ENCODE peak calls at places on chromosomes 16 and 17, in seven cellular contexts. One of them, this sample, is unnamed.

GRCh38 chr17:45235071-45236001 is 13.7 kb downstream of the FMNL1 start:
- DNase-seq in endothelial cell: peak
- DNase-seq in DMS53: peak
- DNase-seq in posterior cingulate gyrus: no peak
- DNase-seq in stimulated activated CD4-positive, alpha-beta T cell treated with anti-CD3 and anti-CD28 coated beads, TNF-alpha, amount 100 ng/mL, for 24 hours: no peak
- DNase-seq in GM12892: peak
- DNase-seq in sciatic nerve: peak
- DNase-seq in this sample: no peak

GRCh38 chr17:44324092-44324570 is 492 bp downstream of the SLC25A39 start:
- DNase-seq in endothelial cell: no peak
- DNase-seq in DMS53: peak
- DNase-seq in posterior cingulate gyrus: no peak
- DNase-seq in stimulated activated CD4-positive, alpha-beta T cell treated with anti-CD3 and anti-CD28 coated beads, TNF-alpha, amount 100 ng/mL, for 24 hours: no peak
- DNase-seq in GM12892: no peak
- DNase-seq in sciatic nerve: no peak
- DNase-seq in this sample: no peak

GRCh38 chr16:65655802-65656201 is 533.9 kb upstream of the CDH11 start:
- DNase-seq in endothelial cell: no peak
- DNase-seq in DMS53: no peak
- DNase-seq in posterior cingulate gyrus: no peak
- DNase-seq in stimulated activated CD4-positive, alpha-beta T cell treated with anti-CD3 and anti-CD28 coated beads, TNF-alpha, amount 100 ng/mL, for 24 hours: no peak
- DNase-seq in GM12892: no peak
- DNase-seq in sciatic nerve: no peak
- DNase-seq in this sample: no peak

GRCh38 chr17:44063704-44064639 is 2.5 kb downstream of the LSM12 start:
- DNase-seq in endothelial cell: no peak
- DNase-seq in DMS53: no peak
- DNase-seq in posterior cingulate gyrus: no peak
- DNase-seq in stimulated activated CD4-positive, alpha-beta T cell treated with anti-CD3 and anti-CD28 coated beads, TNF-alpha, amount 100 ng/mL, for 24 hours: no peak
- DNase-seq in GM12892: no peak
- DNase-seq in sciatic nerve: no peak
- DNase-seq in this sample: no peak

GRCh38 chr16:70805787-70806186 is 4.8 kb upstream of the VAC14 start:
- DNase-seq in endothelial cell: no peak
- DNase-seq in DMS53: no peak
- DNase-seq in posterior cingulate gyrus: no peak
- DNase-seq in stimulated activated CD4-positive, alpha-beta T cell treated with anti-CD3 and anti-CD28 coated beads, TNF-alpha, amount 100 ng/mL, for 24 hours: no peak
- DNase-seq in GM12892: no peak
- DNase-seq in sciatic nerve: no peak
- DNase-seq in this sample: no peak

GRCh38 chr17:51120357-51120738 is 320 bp downstream of the SPAG9 start:
- DNase-seq in endothelial cell: no peak
- DNase-seq in DMS53: peak
- DNase-seq in posterior cingulate gyrus: peak
- DNase-seq in stimulated activated CD4-positive, alpha-beta T cell treated with anti-CD3 and anti-CD28 coated beads, TNF-alpha, amount 100 ng/mL, for 24 hours: no peak
- DNase-seq in GM12892: peak
- DNase-seq in sciatic nerve: no peak
- DNase-seq in this sample: peak

GRCh38 chr16:20903889-20904506 is 3.4 kb downstream of the LYRM1 start:
- DNase-seq in endothelial cell: no peak
- DNase-seq in DMS53: no peak
- DNase-seq in posterior cingulate gyrus: no peak
- DNase-seq in stimulated activated CD4-positive, alpha-beta T cell treated with anti-CD3 and anti-CD28 coated beads, TNF-alpha, amount 100 ng/mL, for 24 hours: no peak
- DNase-seq in GM12892: no peak
- DNase-seq in sciatic nerve: no peak
- DNase-seq in this sample: no peak

GRCh38 chr16:30025156-30025555 is 2.2 kb downstream of the C16orf92 start:
- DNase-seq in endothelial cell: no peak
- DNase-seq in DMS53: no peak
- DNase-seq in posterior cingulate gyrus: no peak
- DNase-seq in stimulated activated CD4-positive, alpha-beta T cell treated with anti-CD3 and anti-CD28 coated beads, TNF-alpha, amount 100 ng/mL, for 24 hours: no peak
- DNase-seq in GM12892: no peak
- DNase-seq in sciatic nerve: no peak
- DNase-seq in this sample: no peak

GRCh38 chr17:42399948-42400843 is 12.0 kb upstream of the STAT3 start:
- DNase-seq in endothelial cell: no peak
- DNase-seq in DMS53: no peak
- DNase-seq in posterior cingulate gyrus: peak
- DNase-seq in stimulated activated CD4-positive, alpha-beta T cell treated with anti-CD3 and anti-CD28 coated beads, TNF-alpha, amount 100 ng/mL, for 24 hours: no peak
- DNase-seq in GM12892: no peak
- DNase-seq in sciatic nerve: no peak
- DNase-seq in this sample: no peak

GRCh38 chr17:82283208-82283749 is 9.8 kb upstream of the CSNK1D start:
- DNase-seq in endothelial cell: no peak
- DNase-seq in DMS53: peak
- DNase-seq in posterior cingulate gyrus: peak
- DNase-seq in stimulated activated CD4-positive, alpha-beta T cell treated with anti-CD3 and anti-CD28 coated beads, TNF-alpha, amount 100 ng/mL, for 24 hours: no peak
- DNase-seq in GM12892: no peak
- DNase-seq in sciatic nerve: no peak
- DNase-seq in this sample: no peak

GRCh38 chr17:57834146-57834741 is 15.6 kb downstream of the MRPS23 start:
- DNase-seq in endothelial cell: no peak
- DNase-seq in DMS53: peak
- DNase-seq in posterior cingulate gyrus: peak
- DNase-seq in stimulated activated CD4-positive, alpha-beta T cell treated with anti-CD3 and anti-CD28 coated beads, TNF-alpha, amount 100 ng/mL, for 24 hours: no peak
- DNase-seq in GM12892: no peak
- DNase-seq in sciatic nerve: no peak
- DNase-seq in this sample: peak

GRCh38 chr17:15999974-16000827 is 577 bp downstream of the TTC19 start:
- DNase-seq in endothelial cell: peak
- DNase-seq in DMS53: peak
- DNase-seq in posterior cingulate gyrus: peak
- DNase-seq in stimulated activated CD4-positive, alpha-beta T cell treated with anti-CD3 and anti-CD28 coated beads, TNF-alpha, amount 100 ng/mL, for 24 hours: no peak
- DNase-seq in GM12892: no peak
- DNase-seq in sciatic nerve: peak
- DNase-seq in this sample: no peak

GRCh38 chr17:28327031-28327607 is 8.1 kb downstream of the TMEM97 start:
- DNase-seq in endothelial cell: no peak
- DNase-seq in DMS53: peak
- DNase-seq in posterior cingulate gyrus: no peak
- DNase-seq in stimulated activated CD4-positive, alpha-beta T cell treated with anti-CD3 and anti-CD28 coated beads, TNF-alpha, amount 100 ng/mL, for 24 hours: no peak
- DNase-seq in GM12892: no peak
- DNase-seq in sciatic nerve: no peak
- DNase-seq in this sample: no peak

GRCh38 chr17:78838574-78839005 is 2.0 kb downstream of the USP36 start:
- DNase-seq in endothelial cell: no peak
- DNase-seq in DMS53: peak
- DNase-seq in posterior cingulate gyrus: peak
- DNase-seq in stimulated activated CD4-positive, alpha-beta T cell treated with anti-CD3 and anti-CD28 coated beads, TNF-alpha, amount 100 ng/mL, for 24 hours: no peak
- DNase-seq in GM12892: no peak
- DNase-seq in sciatic nerve: no peak
- DNase-seq in this sample: no peak

GRCh38 chr17:20157078-20157360 is 147.9 kb downstream of the SPECC1 start:
- DNase-seq in endothelial cell: no peak
- DNase-seq in DMS53: no peak
- DNase-seq in posterior cingulate gyrus: no peak
- DNase-seq in stimulated activated CD4-positive, alpha-beta T cell treated with anti-CD3 and anti-CD28 coated beads, TNF-alpha, amount 100 ng/mL, for 24 hours: no peak
- DNase-seq in GM12892: no peak
- DNase-seq in sciatic nerve: no peak
- DNase-seq in this sample: no peak

GRCh38 chr17:65228734-65229390 is 91.7 kb downstream of the RGS9 start:
- DNase-seq in endothelial cell: no peak
- DNase-seq in DMS53: peak
- DNase-seq in posterior cingulate gyrus: no peak
- DNase-seq in stimulated activated CD4-positive, alpha-beta T cell treated with anti-CD3 and anti-CD28 coated beads, TNF-alpha, amount 100 ng/mL, for 24 hours: peak
- DNase-seq in GM12892: peak
- DNase-seq in sciatic nerve: no peak
- DNase-seq in this sample: no peak

GRCh38 chr17:15893333-15894024 is 51.5 kb upstream of the ADORA2B start:
- DNase-seq in endothelial cell: no peak
- DNase-seq in DMS53: peak
- DNase-seq in posterior cingulate gyrus: no peak
- DNase-seq in stimulated activated CD4-positive, alpha-beta T cell treated with anti-CD3 and anti-CD28 coated beads, TNF-alpha, amount 100 ng/mL, for 24 hours: no peak
- DNase-seq in GM12892: no peak
- DNase-seq in sciatic nerve: no peak
- DNase-seq in this sample: no peak

GRCh38 chr17:48129981-48130380 is 22.4 kb downstream of the SNX11 start:
- DNase-seq in endothelial cell: no peak
- DNase-seq in DMS53: no peak
- DNase-seq in posterior cingulate gyrus: no peak
- DNase-seq in stimulated activated CD4-positive, alpha-beta T cell treated with anti-CD3 and anti-CD28 coated beads, TNF-alpha, amount 100 ng/mL, for 24 hours: no peak
- DNase-seq in GM12892: no peak
- DNase-seq in sciatic nerve: no peak
- DNase-seq in this sample: no peak

This sample was measured in dorsolateral prefrontal cortex.